ENCODE peak calls at places on chromosomes 13 and 19, in eight cellular contexts. I, O, N, D, V, E, H and C are unnamed samples.

GRCh38 chr13:113040597-113041292 is 64.8 kb upstream of the F7 start:
- DNase-seq in I (no peak), V (no peak), D (no peak), N (no peak), E (no peak), O (no peak), H (no peak), C (no peak)

GRCh38 chr19:11984986-11985385 is 20.1 kb downstream of the ZNF763 start:
- DNase-seq in N (peak), H (no peak), I (no peak), D (no peak), O (no peak), V (no peak), E (no peak), C (no peak)

GRCh38 chr19:47228937-47229673 is 1.9 kb downstream of the BBC3 start:
- DNase-seq in N (peak), D (peak), O (peak), H (no peak), E (peak), V (no peak), I (no peak), C (no peak)

GRCh38 chr13:45051315-45051714 is 62.0 kb downstream of the GPALPP1 start:
- DNase-seq in N (no peak), V (no peak), D (no peak), O (no peak), I (no peak), E (no peak), H (no peak), C (no peak)

GRCh38 chr13:89486065-89486464 is 1814.9 kb downstream of the SLITRK5 start:
- DNase-seq in H (no peak), V (no peak), D (peak), I (no peak), O (no peak), N (no peak), E (no peak), C (no peak)

GRCh38 chr19:39146686-39147450 is 21.3 kb downstream of the PAK4 start:
- DNase-seq in N (no peak), O (no peak), I (no peak), D (no peak), H (no peak), E (no peak), V (no peak), C (no peak)

GRCh38 chr19:13459351-13459750 is 46.9 kb downstream of the CACNA1A start:
- DNase-seq in E (no peak), V (no peak), D (no peak), N (no peak), O (no peak), I (no peak), H (no peak), C (no peak)

GRCh38 chr13:108917581-108917980 is 288.2 kb downstream of the MYO16 start:
- DNase-seq in O (no peak), N (no peak), E (peak), H (no peak), I (no peak), V (no peak), D (peak), C (no peak)

GRCh38 chr19:42497492-42498226 is 30.6 kb downstream of the CEACAM1 start:
- DNase-seq in H (no peak), I (no peak), V (no peak), N (no peak), D (no peak), O (no peak), E (no peak), C (peak)

GRCh38 chr19:6047741-6048231 is 62.5 kb downstream of the RFX2 start:
- DNase-seq in N (peak), E (peak), D (peak), H (peak), I (no peak), O (peak), V (peak), C (peak)

GRCh38 chr19:5953680-5954213 is 24.2 kb downstream of the RANBP3 start:
- DNase-seq in I (no peak), O (no peak), D (peak), H (no peak), E (no peak), N (no peak), V (no peak), C (no peak)

GRCh38 chr19:6739884-6740588 is 556 bp downstream of the TRIP10 start:
- DNase-seq in O (no peak), I (no peak), D (no peak), V (no peak), E (no peak), N (no peak), H (peak), C (peak)

GRCh38 chr19:41205995-41206394 is 13.0 kb downstream of the CYP2S1 start:
- DNase-seq in N (no peak), D (no peak), H (no peak), I (no peak), E (peak), O (no peak), V (no peak), C (no peak)

GRCh38 chr19:39212377-39212742 is 8.3 kb upstream of the SYCN start:
- DNase-seq in V (no peak), I (no peak), N (no peak), H (peak), E (peak), D (no peak), O (no peak), C (peak)

GRCh38 chr13:20188649-20189553 is 3.8 kb downstream of the GJB2 start:
- DNase-seq in I (no peak), D (no peak), E (no peak), O (no peak), V (no peak), N (peak), H (no peak), C (no peak)

GRCh38 chr19:15439078-15439799 is 10.5 kb downstream of the WIZ start:
- DNase-seq in O (no peak), V (no peak), N (no peak), D (no peak), I (no peak), E (no peak), H (no peak), C (no peak)

GRCh38 chr19:19134687-19135158 is 3.6 kb downstream of the TMEM161A start:
- DNase-seq in V (no peak), D (no peak), E (no peak), N (no peak), I (no peak), H (no peak), O (no peak), C (no peak)

GRCh38 chr19:2495130-2495641 is 19.3 kb downstream of the GADD45B start:
- DNase-seq in H (no peak), D (peak), E (peak), I (no peak), N (no peak), V (peak), O (peak), C (peak)

GRCh38 chr13:25232937-25233515 is 54.3 kb downstream of the MTMR6 start:
- DNase-seq in I (no peak), O (no peak), N (no peak), D (peak), V (peak), H (no peak), E (peak), C (no peak)

GRCh38 chr19:53809518-53810186 is 14.5 kb downstream of the NLRP12 start:
- DNase-seq in H (peak), D (no peak), I (no peak), V (no peak), N (peak), E (no peak), O (no peak), C (no peak)

GRCh38 chr19:2679439-2679838 is 23.1 kb downstream of the GNG7 start:
- DNase-seq in V (no peak), D (no peak), N (no peak), E (no peak), H (no peak), O (no peak), I (no peak), C (no peak)

GRCh38 chr19:29121684-29122083 is 91.3 kb downstream of the UQCRFS1 start:
- DNase-seq in O (peak), D (no peak), E (peak), V (no peak), H (peak), N (no peak), I (no peak), C (peak)

GRCh38 chr19:33448159-33448516 is 73.5 kb downstream of the PEPD start:
- DNase-seq in N (no peak), O (no peak), E (no peak), H (no peak), V (no peak), D (no peak), I (no peak), C (no peak)

GRCh38 chr13:25249001-25249543 is 38.2 kb downstream of the MTMR6 start:
- DNase-seq in V (peak), H (no peak), I (peak), O (no peak), N (no peak), D (peak), E (peak), C (no peak)

GRCh38 chr13:113977976-113978375 is 4.1 kb upstream of the C13orf46 start:
- DNase-seq in I (no peak), E (no peak), V (no peak), N (peak), D (no peak), H (no peak), O (peak), C (no peak)

GRCh38 chr13:24196593-24197197 is 36.2 kb downstream of the SPATA13 start:
- DNase-seq in O (no peak), E (no peak), N (no peak), I (no peak), H (no peak), V (no peak), D (no peak), C (no peak)

GRCh38 chr13:108609353-108609752 is 20.1 kb upstream of the MYO16 start:
- DNase-seq in E (peak), N (no peak), H (no peak), I (peak), D (peak), O (no peak), V (peak), C (no peak)

GRCh38 chr13:23674795-23675640 is 104.8 kb downstream of the TNFRSF19 start:
- DNase-seq in E (peak), H (no peak), I (peak), V (peak), N (no peak), O (no peak), D (peak), C (no peak)

GRCh38 chr13:24043590-24044350 is 116.8 kb upstream of the SPATA13 start:
- DNase-seq in H (no peak), O (no peak), D (peak), I (no peak), V (no peak), E (no peak), N (no peak), C (no peak)

GRCh38 chr19:57655443-57655842 is 13.3 kb upstream of the ZSCAN4 start:
- DNase-seq in N (no peak), E (no peak), D (no peak), H (no peak), V (peak), O (no peak), I (no peak), C (no peak)

GRCh38 chr13:35672611-35673010 is 196.1 kb upstream of the MAB21L1 start:
- DNase-seq in V (no peak), D (peak), E (no peak), N (no peak), H (no peak), I (no peak), O (no peak), C (no peak)

GRCh38 chr13:75670496-75670895 is 34.4 kb downstream of the LMO7 start:
- DNase-seq in D (peak), I (no peak), O (no peak), V (peak), E (peak), N (no peak), H (no peak), C (no peak)

GRCh38 chr13:100735494-100735893 is 60.9 kb upstream of the TMTC4 start:
- DNase-seq in I (no peak), O (no peak), V (no peak), D (no peak), E (no peak), N (no peak), H (no peak), C (no peak)

GRCh38 chr13:27339299-27339698 is 68.7 kb downstream of the RASL11A start:
- DNase-seq in N (peak), E (peak), O (peak), H (peak), I (no peak), V (peak), D (peak), C (peak)

GRCh38 chr19:10501971-10502523 is 1.1 kb downstream of the KEAP1 start:
- DNase-seq in D (peak), I (no peak), V (no peak), E (no peak), H (peak), O (peak), N (peak), C (peak)

GRCh38 chr13:41457589-41458186 is 338 bp downstream of the RGCC start:
- DNase-seq in D (no peak), H (no peak), N (no peak), O (no peak), V (no peak), E (no peak), I (no peak), C (peak)

GRCh38 chr13:76378767-76379166 is 507.4 kb downstream of the KCTD12 start:
- DNase-seq in I (no peak), O (no peak), E (no peak), D (no peak), H (no peak), N (no peak), V (no peak), C (no peak)

GRCh38 chr13:78131811-78132210 is 213.2 kb upstream of the EDNRB start:
- DNase-seq in I (no peak), H (no peak), D (no peak), E (peak), N (no peak), O (no peak), V (peak), C (no peak)

GRCh38 chr13:45575830-45576180 is 39.7 kb downstream of the ERICH6B start:
- DNase-seq in E (no peak), H (no peak), O (no peak), N (peak), V (no peak), I (no peak), D (no peak), C (no peak)

DNA sequence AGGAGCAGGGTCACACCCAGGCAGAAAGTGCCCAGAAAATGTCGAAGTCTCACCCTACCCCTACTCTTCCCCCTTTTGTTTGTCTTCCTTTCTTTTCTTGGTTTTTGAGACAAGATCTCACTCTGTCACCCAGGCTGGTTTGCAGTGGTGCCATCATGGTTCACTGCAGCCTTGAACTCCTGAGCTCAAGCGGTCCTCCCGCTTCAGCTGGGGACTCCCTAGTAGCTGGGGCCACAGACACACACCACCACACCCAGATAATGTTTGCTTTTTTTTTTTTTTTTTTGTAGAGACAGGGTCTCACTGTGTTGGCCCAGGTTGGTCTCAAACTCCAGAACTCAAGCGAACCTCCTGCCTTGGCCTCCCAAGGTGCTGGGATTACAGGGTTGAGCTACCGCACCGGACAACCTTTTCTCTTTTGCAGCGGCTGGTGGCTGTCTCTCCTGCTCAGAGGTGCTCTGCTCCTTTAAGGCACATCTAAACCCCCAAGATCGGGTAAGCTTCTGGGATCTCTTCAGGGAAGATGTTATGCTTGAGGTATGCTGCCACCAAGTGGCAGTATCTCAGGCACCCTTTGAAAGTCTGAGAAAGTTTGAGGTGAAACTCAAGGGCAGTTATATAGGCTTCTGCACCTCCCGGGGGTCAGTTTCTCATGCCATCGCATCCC is 22.4 kb upstream of the EBI3 start:
- DNase-seq in D (peak), O (no peak), V (no peak), H (no peak), N (no peak), E (peak), I (no peak), C (peak)
- TF ChIP-seq CTCF in D (peak), O (no peak), V (no peak), H (no peak), N (peak), E (peak), I (peak), C (no peak)

GRCh38 chr13:48161530-48162179 is 66.8 kb upstream of the MED4 start:
- DNase-seq in O (peak), N (no peak), V (no peak), H (peak), I (no peak), D (no peak), E (no peak), C (no peak)
- TF ChIP-seq CTCF in O (no peak), N (no peak), V (no peak), H (no peak), I (no peak), D (no peak), E (no peak), C (no peak)

GRCh38 chr13:70723732-70724131 is 615.5 kb upstream of the KLHL1 start:
- DNase-seq in D (peak), N (peak), E (no peak), O (no peak), H (no peak), V (no peak), I (no peak), C (no peak)
- TF ChIP-seq CTCF in D (no peak), N (peak), E (no peak), O (no peak), H (peak), V (no peak), I (peak), C (no peak)

GRCh38 chr19:36378625-36379509 is at the start of gene ZFP14:
- DNase-seq in H (peak), E (peak), O (peak), I (peak), N (peak), D (peak), V (peak), C (peak)
- TF ChIP-seq CTCF in H (no peak), E (peak), O (peak), I (peak), N (peak), D (no peak), V (peak), C (no peak)